ENCODE peak calls at places on chromosome 5, in five cellular contexts. R is GM12878, X is endothelial cell of umbilical vein, M is colonic mucosa, G is IMR-90. K is an unnamed sample.

GRCh38 chr5:163997965-163998364 is 492.5 kb downstream of the MAT2B start:
- DNase-seq in R (no peak), X (no peak), M (no peak), G (no peak), K (no peak)

GRCh38 chr5:14425581-14425980 is 156.0 kb upstream of the OTULINL start:
- DNase-seq in R (no peak), X (no peak), M (no peak), G (no peak), K (no peak)

GRCh38 chr5:172114875-172115422 is 73.1 kb downstream of the STK10 start:
- DNase-seq in R (peak; percentile 93), X (no peak), M (peak; percentile 49), G (no peak), K (peak; percentile 78)

GRCh38 chr5:33043598-33043997 is 332.5 kb downstream of the NPR3 start:
- DNase-seq in R (no peak), X (no peak), M (no peak), G (no peak), K (no peak)

GRCh38 chr5:8953911-8954310 is 592.0 kb downstream of the SEMA5A start:
- DNase-seq in R (no peak), X (no peak), M (no peak), G (peak; percentile 2), K (no peak)

GRCh38 chr5:80259511-80260200 is 3.8 kb upstream of the SERINC5 start:
- DNase-seq in R (no peak), X (no peak), M (no peak), G (no peak), K (no peak)

GRCh38 chr5:36932056-36932455 is 55.5 kb downstream of the NIPBL start:
- DNase-seq in R (no peak), X (no peak), M (no peak), G (no peak), K (no peak)

GRCh38 chr5:66814146-66814991 is 218.2 kb downstream of the MAST4 start:
- DNase-seq in R (peak; percentile 5), X (peak; percentile 63), M (peak; percentile 50), G (peak; percentile 63), K (no peak)

GRCh38 chr5:1033178-1033577 is 24.6 kb downstream of the NKD2 start:
- DNase-seq in R (no peak), X (no peak), M (no peak), G (no peak), K (peak; percentile 60)

GRCh38 chr5:157761690-157762611 is 18.4 kb downstream of the LSM11 start:
- DNase-seq in R (no peak), X (peak; percentile 67), M (peak; percentile 39), G (peak; percentile 72), K (no peak)

GRCh38 chr5:69368458-69369368 is 607 bp downstream of the AK6 start:
- DNase-seq in R (no peak), X (peak; percentile 59), M (no peak), G (peak; percentile 54), K (no peak)

GRCh38 chr5:52987711-52988329 is 1.3 kb upstream of the ITGA2 start:
- DNase-seq in R (no peak), X (peak; percentile 83), M (no peak), G (peak; percentile 68), K (no peak)

GRCh38 chr5:32027717-32028321 is 146.3 kb downstream of the GOLPH3 start:
- DNase-seq in R (no peak), X (peak; percentile 35), M (peak; percentile 31), G (peak; percentile 97), K (no peak)

GRCh38 chr5:132056610-132057497 is 3.6 kb upstream of the IL3 start:
- DNase-seq in R (no peak), X (no peak), M (no peak), G (no peak), K (peak; percentile 49)

GRCh38 chr5:9724707-9725106 is 94.6 kb upstream of the TAS2R1 start:
- DNase-seq in R (no peak), X (no peak), M (no peak), G (no peak), K (no peak)

GRCh38 chr5:15966651-15967050 is 212.9 kb downstream of the MARCHF11 start:
- DNase-seq in R (no peak), X (no peak), M (no peak), G (peak; percentile 23), K (no peak)

GRCh38 chr5:119453045-119453383 is 717 bp downstream of the HSD17B4 start:
- DNase-seq in R (no peak), X (no peak), M (peak; percentile 32), G (peak; percentile 38), K (no peak)

GRCh38 chr5:116437922-116438578 is 136.6 kb downstream of the SEMA6A start:
- DNase-seq in R (no peak), X (no peak), M (no peak), G (no peak), K (no peak)

GRCh38 chr5:67089200-67089725 is 107.3 kb downstream of the CD180 start:
- DNase-seq in R (no peak), X (no peak), M (no peak), G (peak; percentile 65), K (no peak)

GRCh38 chr5:135576075-135576599 is 2.7 kb downstream of the CXCL14 start:
- DNase-seq in R (no peak), X (no peak), M (no peak), G (peak; percentile 33), K (no peak)

GRCh38 chr5:34524123-34524522 is 132.0 kb upstream of the RAI14 start:
- DNase-seq in R (no peak), X (peak; percentile 82), M (no peak), G (peak; percentile 83), K (no peak)

GRCh38 chr5:34521628-34522290 is 134.4 kb upstream of the RAI14 start:
- DNase-seq in R (no peak), X (no peak), M (no peak), G (no peak), K (no peak)

GRCh38 chr5:34522599-34523381 is 133.3 kb upstream of the RAI14 start:
- DNase-seq in R (no peak), X (no peak), M (peak; percentile 74), G (peak; percentile 92), K (no peak)

GRCh38 chr5:34525761-34526160 is 130.4 kb upstream of the RAI14 start:
- DNase-seq in R (no peak), X (peak; percentile 82), M (no peak), G (no peak), K (no peak)

GRCh38 chr5:34523382-34523716 is 132.8 kb upstream of the RAI14 start:
- DNase-seq in R (no peak), X (peak; percentile 88), M (no peak), G (no peak), K (no peak)
- TF ChIP-seq CTCF in R (no peak), X (no peak), M (no peak), G (no peak), K (no peak)

GRCh38 chr5:5183192-5183699 is 43.1 kb downstream of the ADAMTS16 start:
- DNase-seq in R (no peak), X (no peak), M (no peak), G (no peak), K (no peak)
- H3K9ac ChIP-seq in R (no peak overlapping the region), X (no peak overlapping the region), M (no peak overlapping the region), G (no peak overlapping the region), K (peak overlapping the region; percentile 52)

DNA sequence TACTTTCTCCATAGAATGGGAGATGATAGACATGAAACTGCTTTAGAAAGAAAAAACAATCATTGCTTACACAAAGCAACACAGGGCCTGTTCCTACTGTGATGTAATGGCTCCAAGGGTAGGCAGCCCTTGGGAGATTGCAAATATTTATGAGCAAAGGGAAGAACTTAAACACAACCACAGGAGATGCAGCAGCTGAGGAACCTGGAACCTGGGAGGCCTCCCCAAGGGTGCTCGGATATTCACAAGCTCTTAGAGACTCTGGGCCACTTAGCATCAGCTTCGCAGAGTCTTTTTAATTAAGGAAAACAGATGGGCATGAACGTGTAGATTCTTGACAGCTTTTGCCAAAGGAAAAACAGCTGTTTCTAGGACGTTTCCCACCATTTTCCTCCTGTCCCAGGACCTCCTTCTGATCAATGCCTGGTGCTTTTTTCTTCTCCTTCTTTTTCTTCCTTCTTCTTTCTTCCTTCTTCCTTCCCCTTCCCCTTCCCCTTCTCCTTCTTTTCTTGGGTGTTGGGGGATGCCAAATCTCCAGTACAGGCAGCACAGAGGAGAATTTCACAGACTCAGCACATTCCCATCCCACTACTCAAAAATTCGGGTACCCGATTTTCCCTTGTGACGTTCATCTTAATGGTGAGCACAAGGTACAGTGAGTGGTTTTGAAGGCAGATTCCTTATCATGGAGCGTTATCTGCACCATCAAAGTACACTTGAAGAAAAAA is 28.1 kb upstream of the TCF7 start:
- DNase-seq in R (no peak), X (no peak), M (no peak), G (no peak), K (no peak)
- H3K4me1 ChIP-seq in R (peaks cover 13% of the 10 kb centered on the region), X (no peaks in the 10 kb centered on the region), M (peaks cover under 1% of the 10 kb centered on the region), G (peaks cover 2% of the 10 kb centered on the region), K (no peaks in the 10 kb centered on the region)

DNA sequence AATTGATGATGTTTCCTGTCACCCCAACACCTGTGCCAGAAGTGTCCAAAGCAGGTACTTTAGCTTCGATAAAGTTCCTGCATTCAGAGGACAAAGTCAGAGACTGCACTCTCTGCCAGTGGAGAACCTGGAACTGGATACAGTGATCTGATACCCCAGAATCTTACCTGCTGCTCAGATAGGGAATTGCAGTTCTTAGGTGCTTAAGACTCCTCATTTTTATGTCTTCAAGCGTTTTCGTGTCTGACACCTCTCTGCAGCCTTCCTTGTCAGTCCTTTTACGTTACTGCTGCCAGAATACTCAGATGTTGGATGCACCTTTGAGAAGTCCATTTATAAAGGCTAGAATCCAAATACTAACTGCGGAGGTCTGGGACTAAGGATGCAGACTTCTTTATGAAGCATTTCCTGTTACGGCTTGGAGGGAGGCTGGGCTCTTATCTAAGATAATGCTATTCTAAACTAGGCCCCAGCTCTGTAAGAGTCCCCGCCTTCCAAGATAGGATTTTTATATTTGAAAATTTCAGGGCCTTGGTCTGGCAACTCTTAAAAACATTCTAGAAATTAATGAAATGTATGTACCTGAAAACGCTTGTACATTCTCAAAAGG is 1.9 kb downstream of the ISOC1 start:
- DNase-seq in R (no peak), X (peak; percentile 45), M (peak; percentile 19), G (no peak), K (no peak)
- TF ChIP-seq CTCF in R (no peak), X (peak; percentile 10), M (no peak), G (no peak), K (no peak)

DNA sequence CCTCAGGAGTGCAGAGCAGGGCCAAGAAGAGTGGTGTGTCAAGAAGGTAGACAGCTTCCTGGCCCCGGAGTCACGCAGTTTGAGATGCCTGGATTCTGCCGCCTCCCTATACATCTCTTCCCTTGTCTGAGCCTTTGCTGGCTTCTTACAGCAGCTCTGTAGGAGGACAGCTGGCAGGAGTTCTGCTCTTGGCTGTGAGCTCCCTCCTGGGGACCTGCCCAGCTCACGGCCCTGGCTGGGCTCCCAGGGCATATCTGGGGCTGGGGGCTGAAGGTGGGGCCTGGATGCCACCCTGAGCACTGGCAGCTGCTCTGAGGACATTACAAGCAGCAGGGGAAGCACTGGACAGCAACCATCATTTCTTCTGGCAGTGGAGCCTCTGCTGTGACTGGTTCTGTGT is 782 bp upstream of the TSSK1B start:
- DNase-seq in R (no peak), X (no peak), M (no peak), G (no peak), K (no peak)
- H3K9ac ChIP-seq in R (no peak overlapping the region), X (no peak overlapping the region), M (no peak overlapping the region), G (no peak overlapping the region), K (no peak overlapping the region)

K was measured in kidney.